ENCODE peak calls at places on chromosomes 16 and 17, in five cellular contexts. Q is A549, L is transverse colon, Z is nucleus accumbens, Y is stromal cell of bone marrow. P is an unnamed sample.

GRCh38 chr16:71467810-71468209 is 5.8 kb upstream of the ZNF23 start:
- DNase-seq in L (no peak), Y (no peak), Z (no peak), Q (no peak), P (no peak)

GRCh38 chr17:42276359-42276608 is at the start of gene STAT5B:
- DNase-seq in Y (peak), Z (peak), Q (peak), L (peak), P (peak)

GRCh38 chr17:80644588-80644987 is 100.0 kb downstream of the RPTOR start:
- DNase-seq in L (no peak), Z (no peak), Y (no peak), Q (no peak), P (no peak)

GRCh38 chr16:67244387-67245188 is 2.7 kb downstream of the FHOD1 start:
- DNase-seq in Q (peak), L (peak), Z (no peak), Y (peak), P (peak)

GRCh38 chr16:56848955-56849689 is 15.9 kb upstream of the SLC12A3 start:
- DNase-seq in Q (no peak), Y (peak), L (no peak), Z (peak), P (no peak)

GRCh38 chr17:79591695-79592094 is 19.2 kb downstream of the RBFOX3 start:
- DNase-seq in Q (no peak), Y (no peak), L (no peak), Z (no peak), P (peak)

GRCh38 chr17:56929362-56929969 is 15.6 kb upstream of the TRIM25 start:
- DNase-seq in Q (no peak), Y (no peak), Z (no peak), L (no peak), P (no peak)

GRCh38 chr16:57422026-57422944 is 17.7 kb downstream of the CCL17 start:
- DNase-seq in L (peak), Z (no peak), Q (peak), Y (peak), P (peak)

GRCh38 chr17:61219460-61219859 is 180.2 kb upstream of the TBX2 start:
- DNase-seq in Q (no peak), L (no peak), Z (no peak), Y (no peak), P (no peak)

GRCh38 chr16:81626181-81626674 is 152.9 kb upstream of the PLCG2 start:
- DNase-seq in Q (no peak), Z (no peak), L (no peak), Y (no peak), P (no peak)

GRCh38 chr17:64777413-64778101 is 115.5 kb upstream of the SMURF2 start:
- DNase-seq in L (peak), Q (no peak), Y (no peak), Z (no peak), P (no peak)

GRCh38 chr17:81083125-81083765 is 48.3 kb downstream of the BAIAP2 start:
- DNase-seq in Z (no peak), Q (no peak), Y (no peak), L (no peak), P (no peak)

GRCh38 chr16:50440991-50441390 is 72.2 kb upstream of the BRD7 start:
- DNase-seq in Y (no peak), Z (no peak), L (no peak), Q (no peak), P (no peak)

GRCh38 chr17:65557349-65558310 is 3.8 kb downstream of the AXIN2 start:
- DNase-seq in Z (no peak), Q (peak), L (no peak), Y (no peak), P (peak)

GRCh38 chr16:85912271-85912974 is 13.5 kb downstream of the IRF8 start:
- DNase-seq in Z (no peak), Q (no peak), Y (no peak), L (peak), P (no peak)

GRCh38 chr17:7479389-7480192 is at the start of gene ZBTB4:
- DNase-seq in L (peak), Y (no peak), Z (peak), Q (peak), P (peak)

GRCh38 chr17:79892457-79893236 is 53.4 kb upstream of the CBX4 start:
- DNase-seq in Y (no peak), Z (no peak), L (peak), Q (no peak), P (no peak)

GRCh38 chr17:43552229-43552837 is 6.2 kb upstream of the ETV4 start:
- DNase-seq in L (peak), Q (no peak), Z (no peak), Y (no peak), P (no peak)

GRCh38 chr16:83215417-83216001 is 588.7 kb downstream of the CDH13 start:
- DNase-seq in Y (no peak), Z (no peak), L (peak), Q (peak), P (no peak)

GRCh38 chr16:48102083-48103008 is 53.4 kb downstream of the ABCC12 start:
- DNase-seq in Z (no peak), Q (no peak), L (no peak), Y (no peak), P (no peak)

GRCh38 chr17:27572665-27573064 is 58.3 kb upstream of the LGALS9 start:
- DNase-seq in Z (no peak), Q (no peak), Y (no peak), L (no peak), P (no peak)

GRCh38 chr17:64787921-64788271 is 125.8 kb upstream of the SMURF2 start:
- DNase-seq in Q (no peak), Y (no peak), L (no peak), Z (no peak), P (no peak)

GRCh38 chr17:41331606-41332005 is 16.1 kb upstream of the KRTAP17-1 start:
- DNase-seq in Y (no peak), Z (no peak), L (no peak), Q (no peak), P (no peak)

P was measured in posterior cingulate gyrus.